ENCODE peak calls at places on chromosomes 11 and 22, in four cellular contexts. One of them, this sample, is unnamed.

GRCh38 chr11:111565111-111565720 is 24.7 kb downstream of the LAYN start:
- DNase-seq in suprapubic skin: peak; percentile 73
- DNase-seq in stomach: peak; percentile 76
- DNase-seq in ovary: peak; percentile 69
- DNase-seq in this sample: peak; percentile 68

GRCh38 chr11:48013269-48013901 is 33.0 kb downstream of the PTPRJ start:
- DNase-seq in ovary: no peak
- DNase-seq in suprapubic skin: no peak
- DNase-seq in stomach: peak; percentile 80
- DNase-seq in this sample: peak; percentile 50

GRCh38 chr22:32926600-32926999 is 125.1 kb downstream of the TIMP3 start:
- DNase-seq in suprapubic skin: no peak
- DNase-seq in ovary: no peak
- DNase-seq in stomach: no peak
- DNase-seq in this sample: no peak

GRCh38 chr11:66291706-66292542 is at the start of gene TMEM151A:
- DNase-seq in ovary: no peak
- DNase-seq in suprapubic skin: peak; percentile 60
- DNase-seq in stomach: peak; percentile 44
- DNase-seq in this sample: no peak

GRCh38 chr11:6328321-6328720 is 8.0 kb upstream of the CAVIN3 start:
- DNase-seq in stomach: no peak
- DNase-seq in ovary: no peak
- DNase-seq in suprapubic skin: no peak
- DNase-seq in this sample: no peak

GRCh38 chr11:11215944-11216343 is 137.1 kb downstream of the CSNK2A3 start:
- DNase-seq in stomach: no peak
- DNase-seq in ovary: no peak
- DNase-seq in suprapubic skin: no peak
- DNase-seq in this sample: no peak

GRCh38 chr11:100625041-100625440 is 62.0 kb upstream of the ARHGAP42 start:
- DNase-seq in stomach: no peak
- DNase-seq in ovary: no peak
- DNase-seq in suprapubic skin: no peak
- DNase-seq in this sample: no peak

GRCh38 chr11:17531818-17532131 is 12.4 kb downstream of the USH1C start:
- DNase-seq in suprapubic skin: no peak
- DNase-seq in ovary: no peak
- DNase-seq in stomach: no peak
- DNase-seq in this sample: peak; percentile 31

GRCh38 chr22:23534851-23535717 is 45.0 kb downstream of the IGLL1 start:
- DNase-seq in ovary: peak; percentile 52
- DNase-seq in stomach: no peak
- DNase-seq in suprapubic skin: peak; percentile 59
- DNase-seq in this sample: no peak

GRCh38 chr22:49229483-49230193 is 598.0 kb downstream of the BRD1 start:
- DNase-seq in ovary: no peak
- DNase-seq in stomach: no peak
- DNase-seq in suprapubic skin: peak; percentile 29
- DNase-seq in this sample: no peak

GRCh38 chr11:80388133-80388532 is 947.3 kb upstream of the TENM4 start:
- DNase-seq in ovary: no peak
- DNase-seq in stomach: no peak
- DNase-seq in suprapubic skin: no peak
- DNase-seq in this sample: no peak

GRCh38 chr11:121391914-121392313 is 60.2 kb upstream of the SORL1 start:
- DNase-seq in suprapubic skin: no peak
- DNase-seq in ovary: no peak
- DNase-seq in stomach: peak; percentile 65
- DNase-seq in this sample: peak; percentile 87

GRCh38 chr11:117809236-117810055 is 12.4 kb upstream of the DSCAML1 start:
- DNase-seq in stomach: peak; percentile 60
- DNase-seq in suprapubic skin: peak; percentile 76
- DNase-seq in ovary: peak; percentile 71
- DNase-seq in this sample: peak; percentile 78

GRCh38 chr11:72576661-72577060 is 97.6 kb downstream of the PDE2A start:
- DNase-seq in stomach: no peak
- DNase-seq in suprapubic skin: peak; percentile 43
- DNase-seq in ovary: no peak
- DNase-seq in this sample: peak; percentile 1

GRCh38 chr11:45113807-45114206 is 32.6 kb upstream of the PRDM11 start:
- DNase-seq in stomach: no peak
- DNase-seq in suprapubic skin: no peak
- DNase-seq in ovary: no peak
- DNase-seq in this sample: no peak

GRCh38 chr11:85595285-85595884 is 31.8 kb downstream of the DLG2 start:
- DNase-seq in stomach: no peak
- DNase-seq in ovary: no peak
- DNase-seq in suprapubic skin: no peak
- DNase-seq in this sample: no peak

GRCh38 chr11:42049650-42050049 is 590.2 kb upstream of the LRRC4C start:
- DNase-seq in stomach: no peak
- DNase-seq in suprapubic skin: no peak
- DNase-seq in ovary: no peak
- DNase-seq in this sample: no peak

GRCh38 chr11:21511835-21512440 is 680.9 kb upstream of the ANO5 start:
- DNase-seq in suprapubic skin: peak; percentile 65
- DNase-seq in ovary: no peak
- DNase-seq in stomach: peak; percentile 68
- DNase-seq in this sample: peak; percentile 28

GRCh38 chr11:13290221-13290980 is 12.8 kb downstream of the BMAL1 start:
- DNase-seq in ovary: no peak
- DNase-seq in stomach: no peak
- DNase-seq in suprapubic skin: no peak
- DNase-seq in this sample: no peak

GRCh38 chr11:99316761-99317475 is 296.2 kb downstream of the CNTN5 start:
- DNase-seq in ovary: no peak
- DNase-seq in suprapubic skin: no peak
- DNase-seq in stomach: no peak
- DNase-seq in this sample: no peak

GRCh38 chr11:30861506-30861905 is 275.4 kb upstream of the MPPED2 start:
- DNase-seq in ovary: no peak
- DNase-seq in suprapubic skin: no peak
- DNase-seq in stomach: no peak
- DNase-seq in this sample: no peak

GRCh38 chr11:126696976-126697375 is 303.6 kb downstream of the KIRREL3 start:
- DNase-seq in suprapubic skin: no peak
- DNase-seq in stomach: no peak
- DNase-seq in ovary: no peak
- DNase-seq in this sample: no peak

GRCh38 chr11:131737357-131737756 is 366.9 kb downstream of the NTM start:
- DNase-seq in suprapubic skin: no peak
- DNase-seq in stomach: no peak
- DNase-seq in ovary: no peak
- DNase-seq in this sample: no peak

GRCh38 chr11:46537121-46537520 is 56.7 kb downstream of the AMBRA1 start:
- DNase-seq in ovary: no peak
- DNase-seq in stomach: no peak
- DNase-seq in suprapubic skin: no peak
- DNase-seq in this sample: no peak

GRCh38 chr11:125371451-125371935 is 124.6 kb downstream of the FEZ1 start:
- DNase-seq in ovary: no peak
- DNase-seq in suprapubic skin: no peak
- DNase-seq in stomach: no peak
- DNase-seq in this sample: no peak

GRCh38 chr11:68256331-68256741 is 15.4 kb downstream of the C11orf24 start:
- DNase-seq in ovary: peak; percentile 79
- DNase-seq in suprapubic skin: no peak
- DNase-seq in stomach: no peak
- DNase-seq in this sample: no peak

DNA sequence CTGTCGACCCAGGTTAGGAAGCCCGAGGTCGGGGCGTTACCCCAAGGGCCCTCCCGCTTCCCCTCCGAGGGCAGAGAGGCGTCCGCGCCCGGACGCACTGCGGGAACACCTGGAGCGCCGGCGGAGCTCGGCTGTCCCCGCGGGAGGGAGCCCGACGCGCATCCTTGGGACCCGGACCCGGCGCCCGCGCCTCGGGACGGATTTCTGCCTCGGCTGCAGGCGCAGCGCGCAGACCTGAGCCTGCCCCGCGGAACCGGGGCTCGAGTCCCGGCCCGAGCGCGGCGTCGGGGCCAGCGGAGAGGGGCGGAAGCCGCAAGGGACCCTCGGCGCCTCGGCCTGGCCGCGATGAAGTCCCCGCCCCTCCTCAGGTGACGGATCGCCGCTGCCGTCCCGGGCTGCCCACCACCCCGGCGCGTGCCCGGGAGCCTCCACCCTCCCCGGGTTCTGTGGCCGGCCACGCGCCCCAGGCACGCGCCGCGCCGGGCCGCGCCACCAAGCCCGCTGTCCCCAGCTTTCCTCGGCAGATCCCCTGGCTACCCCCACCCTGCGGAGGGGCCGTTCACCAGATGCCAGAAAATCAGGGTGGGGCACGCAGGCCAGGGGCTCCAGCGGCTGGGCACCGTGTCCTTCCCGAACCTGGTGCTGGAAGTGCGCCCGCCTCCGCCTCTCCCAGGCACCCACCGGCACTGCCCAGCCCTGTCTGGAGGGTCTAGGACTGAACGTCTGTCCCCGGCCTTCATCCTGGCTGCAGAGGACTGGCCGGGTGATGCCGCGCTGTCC is 407 bp downstream of the GLB1L3 start:
- DNase-seq in stomach: no peak
- DNase-seq in suprapubic skin: no peak
- DNase-seq in ovary: no peak
- DNase-seq in this sample: no peak
- TF ChIP-seq CTCF in stomach: no peak
- TF ChIP-seq CTCF in suprapubic skin: no peak
- TF ChIP-seq CTCF in ovary: no peak
- TF ChIP-seq CTCF in this sample: no peak

GRCh38 chr11:35255514-35255913 is 116.5 kb downstream of the CD44 start:
- DNase-seq in suprapubic skin: no peak
- DNase-seq in stomach: no peak
- DNase-seq in ovary: no peak
- DNase-seq in this sample: no peak
- H3K4me3 ChIP-seq in suprapubic skin: no peak overlapping the region
- H3K4me3 ChIP-seq in stomach: no peak overlapping the region
- H3K4me3 ChIP-seq in ovary: no peak overlapping the region
- H3K4me3 ChIP-seq in this sample: no peak overlapping the region

GRCh38 chr22:42994917-42995562 is 19.9 kb downstream of the PACSIN2 start:
- DNase-seq in suprapubic skin: peak; percentile 71
- DNase-seq in ovary: no peak
- DNase-seq in stomach: peak; percentile 79
- DNase-seq in this sample: peak; percentile 75
- TF ChIP-seq EP300 in suprapubic skin: no peak
- TF ChIP-seq EP300 in ovary: no peak
- TF ChIP-seq EP300 in stomach: no peak
- TF ChIP-seq EP300 in this sample: peak; percentile 44

GRCh38 chr11:63614136-63614664 is at the start of gene PLAAT3:
- DNase-seq in stomach: peak; percentile 85
- DNase-seq in ovary: peak; percentile 82
- DNase-seq in suprapubic skin: peak; percentile 81
- DNase-seq in this sample: peak; percentile 78
- TF ChIP-seq CTCF in stomach: no peak
- TF ChIP-seq CTCF in ovary: no peak
- TF ChIP-seq CTCF in suprapubic skin: no peak
- TF ChIP-seq CTCF in this sample: no peak